ENCODE peak calls at places on chromosomes 16 and 17, in ten cellular contexts. One of them, this sample, is unnamed.

GRCh38 chr17:73720187-73720834 is 76.1 kb upstream of the SDK2 start:
- DNase-seq in SHP77 treated with DMSO at 0.1 percent for 48 hours: no peak
- DNase-seq in CD4-positive, alpha-beta T cell: peak
- DNase-seq in ovary: no peak
- DNase-seq in stimulated activated CD8-positive, alpha-beta memory T cell treated with anti-CD3 and anti-CD28 coated beads, Interleukin-4, amount 100 ng/mL, for 4 hours: no peak
- DNase-seq in CD8-positive, alpha-beta memory T cell: no peak
- DNase-seq in fibroblast of the conjunctiva: no peak
- DNase-seq in NCI-H460: no peak
- DNase-seq in anterior cingulate cortex: no peak
- DNase-seq in stimulated activated CD4-positive, alpha-beta T cell treated with anti-CD3 and anti-CD28 coated beads, Interleukin-2, amount 100 ng/mL, for 24 hours: no peak
- DNase-seq in this sample: no peak

GRCh38 chr16:64687796-64688195 is 434.1 kb downstream of the CDH11 start:
- DNase-seq in SHP77 treated with DMSO at 0.1 percent for 48 hours: no peak
- DNase-seq in CD4-positive, alpha-beta T cell: no peak
- DNase-seq in ovary: no peak
- DNase-seq in stimulated activated CD8-positive, alpha-beta memory T cell treated with anti-CD3 and anti-CD28 coated beads, Interleukin-4, amount 100 ng/mL, for 4 hours: no peak
- DNase-seq in CD8-positive, alpha-beta memory T cell: no peak
- DNase-seq in fibroblast of the conjunctiva: no peak
- DNase-seq in NCI-H460: no peak
- DNase-seq in anterior cingulate cortex: no peak
- DNase-seq in stimulated activated CD4-positive, alpha-beta T cell treated with anti-CD3 and anti-CD28 coated beads, Interleukin-2, amount 100 ng/mL, for 24 hours: no peak
- DNase-seq in this sample: no peak

GRCh38 chr17:29726721-29727252 is 104.1 kb upstream of the CORO6 start:
- DNase-seq in SHP77 treated with DMSO at 0.1 percent for 48 hours: no peak
- DNase-seq in CD4-positive, alpha-beta T cell: no peak
- DNase-seq in ovary: no peak
- DNase-seq in stimulated activated CD8-positive, alpha-beta memory T cell treated with anti-CD3 and anti-CD28 coated beads, Interleukin-4, amount 100 ng/mL, for 4 hours: no peak
- DNase-seq in CD8-positive, alpha-beta memory T cell: peak
- DNase-seq in fibroblast of the conjunctiva: no peak
- DNase-seq in NCI-H460: no peak
- DNase-seq in anterior cingulate cortex: no peak
- DNase-seq in stimulated activated CD4-positive, alpha-beta T cell treated with anti-CD3 and anti-CD28 coated beads, Interleukin-2, amount 100 ng/mL, for 24 hours: no peak
- DNase-seq in this sample: no peak

GRCh38 chr17:75525806-75526554 is 483 bp downstream of the LLGL2 start:
- DNase-seq in SHP77 treated with DMSO at 0.1 percent for 48 hours: no peak
- DNase-seq in CD4-positive, alpha-beta T cell: no peak
- DNase-seq in ovary: no peak
- DNase-seq in stimulated activated CD8-positive, alpha-beta memory T cell treated with anti-CD3 and anti-CD28 coated beads, Interleukin-4, amount 100 ng/mL, for 4 hours: no peak
- DNase-seq in CD8-positive, alpha-beta memory T cell: no peak
- DNase-seq in fibroblast of the conjunctiva: no peak
- DNase-seq in NCI-H460: no peak
- DNase-seq in anterior cingulate cortex: no peak
- DNase-seq in stimulated activated CD4-positive, alpha-beta T cell treated with anti-CD3 and anti-CD28 coated beads, Interleukin-2, amount 100 ng/mL, for 24 hours: no peak
- DNase-seq in this sample: no peak

GRCh38 chr17:75412455-75413317 is 7.2 kb upstream of the GRB2 start:
- DNase-seq in SHP77 treated with DMSO at 0.1 percent for 48 hours: peak
- DNase-seq in CD4-positive, alpha-beta T cell: peak
- DNase-seq in ovary: peak
- DNase-seq in stimulated activated CD8-positive, alpha-beta memory T cell treated with anti-CD3 and anti-CD28 coated beads, Interleukin-4, amount 100 ng/mL, for 4 hours: peak
- DNase-seq in CD8-positive, alpha-beta memory T cell: peak
- DNase-seq in fibroblast of the conjunctiva: peak
- DNase-seq in NCI-H460: peak
- DNase-seq in anterior cingulate cortex: peak
- DNase-seq in stimulated activated CD4-positive, alpha-beta T cell treated with anti-CD3 and anti-CD28 coated beads, Interleukin-2, amount 100 ng/mL, for 24 hours: peak
- DNase-seq in this sample: no peak

GRCh38 chr17:13592427-13592826 is 9.3 kb downstream of the HS3ST3A1 start:
- DNase-seq in SHP77 treated with DMSO at 0.1 percent for 48 hours: no peak
- DNase-seq in CD4-positive, alpha-beta T cell: no peak
- DNase-seq in ovary: no peak
- DNase-seq in stimulated activated CD8-positive, alpha-beta memory T cell treated with anti-CD3 and anti-CD28 coated beads, Interleukin-4, amount 100 ng/mL, for 4 hours: no peak
- DNase-seq in CD8-positive, alpha-beta memory T cell: no peak
- DNase-seq in fibroblast of the conjunctiva: no peak
- DNase-seq in NCI-H460: no peak
- DNase-seq in anterior cingulate cortex: no peak
- DNase-seq in stimulated activated CD4-positive, alpha-beta T cell treated with anti-CD3 and anti-CD28 coated beads, Interleukin-2, amount 100 ng/mL, for 24 hours: no peak
- DNase-seq in this sample: no peak

GRCh38 chr16:2166263-2167080 is 10.9 kb downstream of the TRAF7 start:
- DNase-seq in SHP77 treated with DMSO at 0.1 percent for 48 hours: no peak
- DNase-seq in CD4-positive, alpha-beta T cell: no peak
- DNase-seq in ovary: no peak
- DNase-seq in stimulated activated CD8-positive, alpha-beta memory T cell treated with anti-CD3 and anti-CD28 coated beads, Interleukin-4, amount 100 ng/mL, for 4 hours: no peak
- DNase-seq in CD8-positive, alpha-beta memory T cell: no peak
- DNase-seq in fibroblast of the conjunctiva: no peak
- DNase-seq in NCI-H460: no peak
- DNase-seq in anterior cingulate cortex: no peak
- DNase-seq in stimulated activated CD4-positive, alpha-beta T cell treated with anti-CD3 and anti-CD28 coated beads, Interleukin-2, amount 100 ng/mL, for 24 hours: no peak
- DNase-seq in this sample: no peak

GRCh38 chr16:78257376-78257728 is 157.9 kb downstream of the WWOX start:
- DNase-seq in SHP77 treated with DMSO at 0.1 percent for 48 hours: no peak
- DNase-seq in CD4-positive, alpha-beta T cell: no peak
- DNase-seq in ovary: no peak
- DNase-seq in stimulated activated CD8-positive, alpha-beta memory T cell treated with anti-CD3 and anti-CD28 coated beads, Interleukin-4, amount 100 ng/mL, for 4 hours: no peak
- DNase-seq in CD8-positive, alpha-beta memory T cell: no peak
- DNase-seq in fibroblast of the conjunctiva: no peak
- DNase-seq in NCI-H460: no peak
- DNase-seq in anterior cingulate cortex: no peak
- DNase-seq in stimulated activated CD4-positive, alpha-beta T cell treated with anti-CD3 and anti-CD28 coated beads, Interleukin-2, amount 100 ng/mL, for 24 hours: no peak
- DNase-seq in this sample: no peak

GRCh38 chr16:69324585-69325253 is 5.7 kb downstream of the PDF start:
- DNase-seq in SHP77 treated with DMSO at 0.1 percent for 48 hours: no peak
- DNase-seq in CD4-positive, alpha-beta T cell: no peak
- DNase-seq in ovary: no peak
- DNase-seq in stimulated activated CD8-positive, alpha-beta memory T cell treated with anti-CD3 and anti-CD28 coated beads, Interleukin-4, amount 100 ng/mL, for 4 hours: no peak
- DNase-seq in CD8-positive, alpha-beta memory T cell: no peak
- DNase-seq in fibroblast of the conjunctiva: no peak
- DNase-seq in NCI-H460: no peak
- DNase-seq in anterior cingulate cortex: no peak
- DNase-seq in stimulated activated CD4-positive, alpha-beta T cell treated with anti-CD3 and anti-CD28 coated beads, Interleukin-2, amount 100 ng/mL, for 24 hours: no peak
- DNase-seq in this sample: no peak

GRCh38 chr16:86768999-86769398 is 190.7 kb downstream of the FOXL1 start:
- DNase-seq in SHP77 treated with DMSO at 0.1 percent for 48 hours: no peak
- DNase-seq in CD4-positive, alpha-beta T cell: no peak
- DNase-seq in ovary: no peak
- DNase-seq in stimulated activated CD8-positive, alpha-beta memory T cell treated with anti-CD3 and anti-CD28 coated beads, Interleukin-4, amount 100 ng/mL, for 4 hours: no peak
- DNase-seq in CD8-positive, alpha-beta memory T cell: no peak
- DNase-seq in fibroblast of the conjunctiva: no peak
- DNase-seq in NCI-H460: no peak
- DNase-seq in anterior cingulate cortex: no peak
- DNase-seq in stimulated activated CD4-positive, alpha-beta T cell treated with anti-CD3 and anti-CD28 coated beads, Interleukin-2, amount 100 ng/mL, for 24 hours: no peak
- DNase-seq in this sample: no peak

GRCh38 chr17:77222356-77222755 is 81.6 kb downstream of the SEC14L1 start:
- DNase-seq in SHP77 treated with DMSO at 0.1 percent for 48 hours: no peak
- DNase-seq in CD4-positive, alpha-beta T cell: no peak
- DNase-seq in ovary: no peak
- DNase-seq in stimulated activated CD8-positive, alpha-beta memory T cell treated with anti-CD3 and anti-CD28 coated beads, Interleukin-4, amount 100 ng/mL, for 4 hours: no peak
- DNase-seq in CD8-positive, alpha-beta memory T cell: no peak
- DNase-seq in fibroblast of the conjunctiva: no peak
- DNase-seq in NCI-H460: no peak
- DNase-seq in anterior cingulate cortex: no peak
- DNase-seq in stimulated activated CD4-positive, alpha-beta T cell treated with anti-CD3 and anti-CD28 coated beads, Interleukin-2, amount 100 ng/mL, for 24 hours: no peak
- DNase-seq in this sample: peak